ENCODE peak calls at places on chromosomes 4 and X, in five cellular contexts. X is mucosa of gallbladder, V is T-cell, M is NCI-H2081 treated with DMSO at 0.1 percent for 48 hours, S is myocyte. P is an unnamed sample.

GRCh38 chr4:169398294-169398693 is 127.5 kb upstream of the SH3RF1 start:
- DNase-seq in X (no peak), M (no peak), S (peak), V (no peak), P (no peak)

GRCh38 chrX:17376381-17377046 is 1.5 kb downstream of the NHS start:
- DNase-seq in S (no peak), X (no peak), M (no peak), V (no peak), P (peak)

GRCh38 chrX:11296051-11296450 is 2.8 kb downstream of the AMELX start:
- DNase-seq in S (no peak), V (no peak), X (no peak), M (no peak), P (no peak)

GRCh38 chr4:75142850-75143249 is 209.9 kb downstream of the PARM1 start:
- DNase-seq in S (peak), V (no peak), M (no peak), X (no peak), P (no peak)

GRCh38 chr4:75009138-75009537 is 76.2 kb downstream of the PARM1 start:
- DNase-seq in S (no peak), V (no peak), X (no peak), M (no peak), P (no peak)

GRCh38 chr4:53281438-53281837 is 84.4 kb downstream of the SCFD2 start:
- DNase-seq in S (no peak), V (no peak), X (no peak), M (no peak), P (no peak)

GRCh38 chrX:22314692-22315091 is 42.0 kb downstream of the CBLL2 start:
- DNase-seq in M (no peak), S (no peak), X (no peak), V (no peak), P (no peak)

GRCh38 chr4:127967141-127967775 is 2.1 kb downstream of the ABHD18 start:
- DNase-seq in V (no peak), X (no peak), S (no peak), M (no peak), P (no peak)

GRCh38 chr4:165151734-165152133 is 39.1 kb upstream of the TMEM192 start:
- DNase-seq in M (no peak), S (no peak), V (no peak), X (no peak), P (no peak)

GRCh38 chrX:17563515-17563914 is 173.8 kb upstream of the SCML1 start:
- DNase-seq in V (no peak), M (no peak), X (no peak), S (peak), P (no peak)

GRCh38 chrX:74449322-74449936 is 28.1 kb downstream of the SLC16A2 start:
- DNase-seq in S (peak), V (peak), M (no peak), X (no peak), P (peak)

GRCh38 chr4:68062501-68062900 is 67.2 kb downstream of the TMPRSS11F start:
- DNase-seq in X (no peak), S (no peak), M (no peak), V (no peak), P (no peak)

GRCh38 chr4:71377561-71377960 is 38.7 kb downstream of the SLC4A4 start:
- DNase-seq in M (no peak), X (no peak), V (no peak), S (no peak), P (no peak)

GRCh38 chrX:18994713-18995112 is 10.8 kb upstream of the PHKA2 start:
- DNase-seq in V (no peak), M (no peak), S (no peak), X (no peak), P (no peak)

GRCh38 chrX:29397506-29397905 is 810.3 kb downstream of the IL1RAPL1 start:
- DNase-seq in X (no peak), S (peak), M (no peak), V (no peak), P (no peak)

GRCh38 chr4:175470141-175470540 is 341.9 kb downstream of the GPM6A start:
- DNase-seq in M (no peak), S (no peak), X (no peak), V (no peak), P (no peak)

GRCh38 chrX:46662594-46662993 is 89.0 kb downstream of the CHST7 start:
- DNase-seq in S (no peak), M (no peak), X (no peak), V (no peak), P (no peak)

GRCh38 chr4:147361726-147362125 is 119.2 kb upstream of the EDNRA start:
- DNase-seq in V (no peak), M (no peak), S (peak), X (peak), P (peak)

P was measured in Calu3.